ENCODE peak calls at places on chromosomes 11 and 22, in four cellular contexts. J is WTC11, Y is GM12878, Q is HepG2. N is an unnamed sample.

GRCh38 chr11:116579857-116580727 is 192.7 kb downstream of the BUD13 start:
- DNase-seq in J (peak; percentile 56), Y (no peak), Q (peak; percentile 83), N (no peak)

GRCh38 chr11:35554491-35555237 is 29.2 kb upstream of the PAMR1 start:
- DNase-seq in J (no peak), Y (no peak), Q (no peak), N (no peak)

GRCh38 chr11:116504541-116505149 is 268.1 kb downstream of the BUD13 start:
- DNase-seq in J (no peak), Y (no peak), Q (no peak), N (no peak)

GRCh38 chr11:62394825-62395538 is 23.9 kb upstream of the SCGB1A1 start:
- DNase-seq in J (peak; percentile 78), Y (peak; percentile 28), Q (peak; percentile 71), N (peak; percentile 76)

GRCh38 chr11:70225629-70226582 is 22.8 kb downstream of the FADD start:
- DNase-seq in J (no peak), Y (no peak), Q (no peak), N (no peak)

GRCh38 chr22:42868751-42869251 is 11.7 kb upstream of the ARFGAP3 start:
- DNase-seq in J (no peak), Y (no peak), Q (no peak), N (no peak)

GRCh38 chr11:132068556-132068955 is 698.1 kb downstream of the NTM start:
- DNase-seq in J (no peak), Y (no peak), Q (no peak), N (no peak)

GRCh38 chr22:19196841-19197612 is 18.5 kb upstream of the SLC25A1 start:
- DNase-seq in J (no peak), Y (no peak), Q (no peak), N (no peak)

GRCh38 chr11:110524227-110524626 is 94.5 kb downstream of the FDX1 start:
- DNase-seq in J (no peak), Y (no peak), Q (no peak), N (peak; percentile 5)

GRCh38 chr11:110599207-110599606 is 113.0 kb downstream of the ARHGAP20 start:
- DNase-seq in J (no peak), Y (no peak), Q (no peak), N (no peak)

GRCh38 chr11:45279645-45280044 is 6.5 kb downstream of the SYT13 start:
- DNase-seq in J (no peak), Y (no peak), Q (no peak), N (no peak)

GRCh38 chr11:46012185-46012584 is 89.7 kb downstream of the LARGE2 start:
- DNase-seq in J (no peak), Y (no peak), Q (no peak), N (no peak)

GRCh38 chr11:105151936-105152554 is 12.5 kb upstream of the CARD18 start:
- DNase-seq in J (no peak), Y (no peak), Q (no peak), N (no peak)

GRCh38 chr11:111633756-111634362 is 31.6 kb downstream of the SIK2 start:
- DNase-seq in J (no peak), Y (peak; percentile 17), Q (peak; percentile 51), N (no peak)

GRCh38 chr11:47216141-47216798 is 1.5 kb downstream of the DDB2 start:
- DNase-seq in J (no peak), Y (peak; percentile 30), Q (peak; percentile 74), N (peak; percentile 53)

GRCh38 chr22:27987557-27987956 is 68.5 kb upstream of the PITPNB start:
- DNase-seq in J (no peak), Y (no peak), Q (no peak), N (no peak)

GRCh38 chr11:106706355-106706754 is 311.9 kb downstream of the GUCY1A2 start:
- DNase-seq in J (no peak), Y (no peak), Q (no peak), N (no peak)

GRCh38 chr11:44146931-44147330 is 51.5 kb downstream of the EXT2 start:
- DNase-seq in J (no peak), Y (no peak), Q (no peak), N (no peak)

GRCh38 chr22:31818481-31819392 is 64.9 kb downstream of the DEPDC5 start:
- DNase-seq in J (peak; percentile 18), Y (no peak), Q (no peak), N (no peak)

GRCh38 chr22:35914665-35915476 is 113.8 kb downstream of the RBFOX2 start:
- DNase-seq in J (peak; percentile 49), Y (no peak), Q (peak; percentile 91), N (peak; percentile 71)

GRCh38 chr11:36164522-36165250 is 124.5 kb downstream of the COMMD9 start:
- DNase-seq in J (no peak), Y (no peak), Q (no peak), N (no peak)

GRCh38 chr11:111631034-111631665 is 28.9 kb downstream of the SIK2 start:
- DNase-seq in J (no peak), Y (no peak), Q (peak; percentile 64), N (no peak)

GRCh38 chr11:94793002-94793401 is 24.8 kb downstream of the AMOTL1 start:
- DNase-seq in J (no peak), Y (no peak), Q (no peak), N (no peak)

GRCh38 chr22:30074994-30075393 is 5.3 kb upstream of the HORMAD2 start:
- DNase-seq in J (no peak), Y (no peak), Q (no peak), N (no peak)

GRCh38 chr11:120339394-120339890 is 3.2 kb downstream of the ARHGEF12 start:
- DNase-seq in J (no peak), Y (no peak), Q (peak; percentile 40), N (peak; percentile 67)

GRCh38 chr11:15291885-15292284 is 177.2 kb downstream of the INSC start:
- DNase-seq in J (no peak), Y (no peak), Q (no peak), N (no peak)

GRCh38 chr22:42249831-42250230 is 20.6 kb downstream of the TCF20 start:
- DNase-seq in J (no peak), Y (no peak), Q (no peak), N (no peak)

GRCh38 chr11:93370260-93370659 is 39.7 kb downstream of the DEUP1 start:
- DNase-seq in J (no peak), Y (no peak), Q (no peak), N (no peak)

GRCh38 chr11:93368022-93368421 is 37.5 kb downstream of the DEUP1 start:
- DNase-seq in J (no peak), Y (no peak), Q (no peak), N (no peak)
- TF ChIP-seq CBFB in J (no peak), Y (no peak), Q (no peak), N (no peak)

GRCh38 chr11:26749927-26750326 is 28.1 kb upstream of the SLC5A12 start:
- DNase-seq in J (no peak), Y (no peak), Q (no peak), N (no peak)

GRCh38 chr11:26753738-26754504 is 32.1 kb upstream of the SLC5A12 start:
- DNase-seq in J (peak; percentile 37), Y (no peak), Q (peak; percentile 56), N (peak; percentile 13)
- TF ChIP-seq CBFB in J (no peak), Y (no peak), Q (no peak), N (no peak)

GRCh38 chr22:22230438-22230837 is 14.1 kb upstream of the VPREB1 start:
- DNase-seq in J (no peak), Y (no peak), Q (no peak), N (no peak)

GRCh38 chr22:22228921-22229320 is 15.7 kb upstream of the VPREB1 start:
- DNase-seq in J (no peak), Y (no peak), Q (no peak), N (no peak)

GRCh38 chr22:22228421-22228820 is 16.2 kb upstream of the VPREB1 start:
- DNase-seq in J (no peak), Y (no peak), Q (no peak), N (no peak)

GRCh38 chr22:22229683-22230420 is 14.7 kb upstream of the VPREB1 start:
- DNase-seq in J (no peak), Y (no peak), Q (no peak), N (no peak)

GRCh38 chr22:22226448-22227187 is 18.0 kb upstream of the VPREB1 start:
- DNase-seq in J (no peak), Y (no peak), Q (no peak), N (no peak)
- TF ChIP-seq CBFB in J (no peak), Y (no peak), Q (no peak), N (no peak)

DNA sequence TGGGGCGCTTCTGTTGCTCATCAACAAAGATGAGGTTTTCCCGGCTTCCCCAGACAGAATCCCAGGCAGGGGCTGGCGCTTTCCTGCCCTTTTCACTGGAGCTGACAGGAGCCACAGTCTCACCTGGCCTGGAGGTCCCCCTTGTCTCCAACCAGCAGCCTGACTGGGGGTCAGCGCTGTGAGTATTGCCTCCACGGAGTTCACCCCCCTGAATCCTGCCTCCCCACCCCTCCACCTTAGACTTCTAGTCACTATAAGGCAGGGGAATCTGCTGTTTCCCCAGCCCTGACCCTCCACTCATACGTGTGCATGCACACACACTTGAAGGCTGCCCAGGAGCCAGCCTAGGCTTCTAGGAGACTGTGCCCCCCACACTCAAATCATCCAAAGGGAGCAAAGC is 58.8 kb upstream of the LYVE1 start:
- DNase-seq in J (no peak), Y (no peak), Q (no peak), N (no peak)
- TF ChIP-seq CBFB in J (no peak), Y (no peak), Q (no peak), N (no peak)

DNA sequence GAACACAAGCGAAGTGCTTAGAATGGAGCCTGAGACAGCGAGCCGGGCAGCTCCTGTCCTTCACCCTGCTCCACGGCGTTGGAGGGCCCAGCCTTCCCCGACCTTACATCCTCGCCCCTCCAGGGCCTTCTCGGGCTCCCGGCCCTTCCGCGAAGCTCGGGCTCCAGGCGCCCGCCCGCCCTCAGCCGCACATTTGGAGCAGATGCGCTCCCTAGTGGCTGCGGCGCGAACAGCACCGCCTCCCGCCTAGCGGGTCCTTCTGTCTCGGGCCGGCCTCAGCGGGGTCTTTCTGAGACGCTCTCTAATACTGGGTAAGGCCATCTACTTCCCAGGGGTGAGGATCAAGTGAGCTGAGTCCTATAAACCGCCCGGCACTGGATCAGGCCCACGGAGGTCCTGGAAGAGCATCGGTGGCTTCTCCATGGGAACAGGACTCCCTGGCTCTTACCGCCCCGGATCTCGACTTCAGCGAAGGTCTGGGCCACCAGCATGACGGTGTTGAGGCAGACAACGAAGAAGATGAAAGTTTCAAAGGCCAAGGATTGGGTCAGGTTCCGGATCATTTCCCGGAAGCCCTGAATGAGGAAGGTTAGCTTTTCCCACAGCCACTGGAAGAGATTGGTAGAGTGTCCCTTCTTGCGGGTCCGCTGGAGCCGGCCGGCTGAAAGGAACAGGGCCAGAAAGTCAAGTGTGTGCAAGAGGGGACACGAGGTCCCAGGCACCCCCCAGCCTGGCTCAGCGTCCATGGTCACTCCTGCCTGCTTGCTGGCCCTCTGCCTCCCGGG is 3.7 kb downstream of the CATSPER1 start:
- DNase-seq in J (peak; percentile 92), Y (no peak), Q (peak; percentile 45), N (peak; percentile 87)
- TF ChIP-seq CBFB in J (no peak), Y (no peak), Q (no peak), N (no peak)